ENCODE peak calls at places on chromosomes 16 and 17, in eight cellular contexts. J is thoracic aorta; C is CD4-positive, CD25-positive, alpha-beta regulatory T cell; L is fibroblast of lung; Z is SJSA1; P is neural progenitor cell; N is suprapubic skin; T is aorta. Y is an unnamed sample. For H3K27me3, the result is how much of the 10 kb centered on the place peaks cover.

GRCh38 chr17:77319211-77320031 is 178.7 kb downstream of the SEC14L1 start:
- DNase-seq in J (peak), C (peak), L (peak), Z (peak), P (peak), N (peak), T (peak), Y (peak)

GRCh38 chr17:82687871-82688270 is 10.6 kb downstream of the RAB40B start:
- DNase-seq in J (no peak), C (no peak), L (no peak), Z (no peak), P (no peak), N (no peak), T (no peak), Y (no peak)

GRCh38 chr16:83717814-83718213 is 90.0 kb upstream of the HSBP1 start:
- DNase-seq in J (no peak), C (no peak), L (peak), Z (peak), P (no peak), N (peak), T (no peak), Y (peak)

GRCh38 chr17:32882734-32883133 is 5.8 kb upstream of the MYO1D start:
- DNase-seq in J (no peak), C (no peak), L (peak), Z (no peak), P (no peak), N (no peak), T (no peak), Y (no peak)

GRCh38 chr17:65029605-65030308 is 26.8 kb downstream of the GNA13 start:
- DNase-seq in J (no peak), C (no peak), L (no peak), Z (no peak), P (no peak), N (no peak), T (no peak), Y (no peak)

GRCh38 chr16:56269824-56270684 is 78.8 kb downstream of the GNAO1 start:
- DNase-seq in J (no peak), C (no peak), L (peak), Z (peak), P (peak), N (no peak), T (peak), Y (no peak)

GRCh38 chr16:50363656-50364055 is 5.1 kb downstream of the BRD7 start:
- DNase-seq in J (no peak), C (no peak), L (no peak), Z (no peak), P (no peak), N (no peak), T (no peak), Y (no peak)

GRCh38 chr17:50686494-50687199 is 21.1 kb downstream of the ANKRD40 start:
- DNase-seq in J (peak), C (no peak), L (peak), Z (peak), P (no peak), N (no peak), T (peak), Y (peak)

GRCh38 chr16:70349783-70350182 is 3.1 kb downstream of the DDX19A start:
- DNase-seq in J (no peak), C (no peak), L (no peak), Z (no peak), P (no peak), N (no peak), T (no peak), Y (no peak)

GRCh38 chr17:74566132-74566753 is 1.1 kb downstream of the CD300H start:
- DNase-seq in J (no peak), C (peak), L (peak), Z (peak), P (peak), N (no peak), T (no peak), Y (peak)

GRCh38 chr16:16031401-16031800 is 82.0 kb downstream of the ABCC1 start:
- DNase-seq in J (no peak), C (no peak), L (no peak), Z (no peak), P (no peak), N (no peak), T (no peak), Y (no peak)

GRCh38 chr16:5015351-5015750 is 18.4 kb downstream of the NAGPA start:
- DNase-seq in J (no peak), C (no peak), L (no peak), Z (no peak), P (no peak), N (no peak), T (no peak), Y (no peak)

GRCh38 chr16:89453662-89454321 is 36.6 kb downstream of the ANKRD11 start:
- DNase-seq in J (no peak), C (no peak), L (peak), Z (no peak), P (peak), N (no peak), T (peak), Y (no peak)

GRCh38 chr16:918068-918467 is 52.7 kb downstream of the LMF1 start:
- DNase-seq in J (no peak), C (no peak), L (no peak), Z (no peak), P (peak), N (no peak), T (peak), Y (no peak)

GRCh38 chr16:57113042-57113453 is 20.7 kb downstream of the CPNE2 start:
- DNase-seq in J (no peak), C (no peak), L (peak), Z (no peak), P (no peak), N (no peak), T (no peak), Y (no peak)

GRCh38 chr17:42135664-42136653 is 13.4 kb downstream of the HSPB9 start:
- DNase-seq in J (no peak), C (no peak), L (peak), Z (no peak), P (no peak), N (no peak), T (peak), Y (no peak)

GRCh38 chr17:41775394-41776226 is 10.9 kb downstream of the JUP start:
- DNase-seq in J (no peak), C (no peak), L (no peak), Z (peak), P (peak), N (no peak), T (no peak), Y (no peak)

GRCh38 chr16:49859139-49859947 is 3.4 kb upstream of the ZNF423 start:
- DNase-seq in J (no peak), C (no peak), L (peak), Z (no peak), P (no peak), N (peak), T (peak), Y (peak)

GRCh38 chr17:63309021-63309420 is 137.1 kb downstream of the CYB561 start:
- DNase-seq in J (no peak), C (peak), L (peak), Z (no peak), P (no peak), N (no peak), T (no peak), Y (no peak)

GRCh38 chr17:67779098-67779672 is 46.1 kb upstream of the BPTF start:
- DNase-seq in J (no peak), C (peak), L (peak), Z (peak), P (peak), N (no peak), T (no peak), Y (peak)

GRCh38 chr17:1730345-1731193 is 6.1 kb downstream of the WDR81 start:
- DNase-seq in J (no peak), C (no peak), L (peak), Z (no peak), P (no peak), N (peak), T (peak), Y (peak)

GRCh38 chr16:75293746-75294145 is 42.3 kb upstream of the BCAR1 start:
- DNase-seq in J (no peak), C (no peak), L (no peak), Z (peak), P (no peak), N (no peak), T (no peak), Y (no peak)

GRCh38 chr17:45326566-45326965 is 9.7 kb upstream of the MAP3K14 start:
- DNase-seq in J (no peak), C (no peak), L (no peak), Z (no peak), P (no peak), N (peak), T (no peak), Y (no peak)

GRCh38 chr16:21242756-21243155 is 9.3 kb downstream of the ANKS4B start:
- DNase-seq in J (no peak), C (no peak), L (no peak), Z (no peak), P (no peak), N (no peak), T (no peak), Y (no peak)

GRCh38 chr16:9607512-9608230 is 516.2 kb downstream of the HAPSTR1 start:
- DNase-seq in J (no peak), C (no peak), L (peak), Z (no peak), P (no peak), N (no peak), T (no peak), Y (no peak)

GRCh38 chr17:19753661-19754463 is 5.8 kb upstream of the ALDH3A1 start:
- DNase-seq in J (no peak), C (no peak), L (no peak), Z (peak), P (peak), N (no peak), T (peak), Y (peak)

GRCh38 chr17:27609606-27610303 is 21.2 kb upstream of the LGALS9 start:
- DNase-seq in J (no peak), C (peak), L (no peak), Z (no peak), P (peak), N (no peak), T (peak), Y (no peak)

GRCh38 chr16:80887062-80887461 is 82.7 kb upstream of the CDYL2 start:
- DNase-seq in J (no peak), C (no peak), L (no peak), Z (no peak), P (no peak), N (no peak), T (no peak), Y (no peak)

GRCh38 chr17:11094377-11094776 is 146.6 kb upstream of the SHISA6 start:
- DNase-seq in J (no peak), C (no peak), L (no peak), Z (no peak), P (no peak), N (no peak), T (no peak), Y (no peak)

GRCh38 chr16:47143677-47144558 is at the start of gene NETO2:
- DNase-seq in J (no peak), C (peak), L (peak), Z (peak), P (peak), N (no peak), T (peak), Y (peak)

GRCh38 chr16:56911771-56912541 is 20.0 kb upstream of the HERPUD1 start:
- DNase-seq in J (no peak), C (no peak), L (peak), Z (peak), P (peak), N (no peak), T (peak), Y (peak)

GRCh38 chr17:4607773-4608187 is 23.5 kb downstream of the SMTNL2 start:
- DNase-seq in J (no peak), C (no peak), L (peak), Z (no peak), P (no peak), N (no peak), T (peak), Y (no peak)

DNA sequence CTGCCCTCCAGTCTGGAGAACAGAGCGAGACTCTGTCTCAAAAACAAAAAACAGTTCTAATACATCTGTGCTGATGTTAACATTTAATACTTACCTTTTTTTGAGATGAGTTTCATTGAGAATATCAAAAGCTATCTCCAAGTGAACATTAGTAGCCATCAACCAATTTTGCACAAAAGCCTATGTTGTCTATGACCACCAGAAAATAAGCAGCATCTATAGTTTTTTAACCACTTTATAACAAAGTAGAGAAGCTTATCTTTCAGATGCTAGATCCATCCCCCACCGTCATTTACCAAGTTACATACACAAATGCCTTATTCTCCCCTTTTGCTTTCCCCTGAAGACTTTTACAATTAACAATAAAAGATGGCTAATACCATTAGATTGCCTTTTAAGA is 4.1 kb downstream of the SRSF1 start:
- DNase-seq in J (no peak), C (no peak), L (no peak), Z (no peak), P (no peak), N (no peak), T (no peak), Y (no peak)
- H3K27me3 ChIP-seq in J (under half), C (under half), L (under half), Z (under half), P (under half), N (under half), T (under half), Y (under half)

DNA sequence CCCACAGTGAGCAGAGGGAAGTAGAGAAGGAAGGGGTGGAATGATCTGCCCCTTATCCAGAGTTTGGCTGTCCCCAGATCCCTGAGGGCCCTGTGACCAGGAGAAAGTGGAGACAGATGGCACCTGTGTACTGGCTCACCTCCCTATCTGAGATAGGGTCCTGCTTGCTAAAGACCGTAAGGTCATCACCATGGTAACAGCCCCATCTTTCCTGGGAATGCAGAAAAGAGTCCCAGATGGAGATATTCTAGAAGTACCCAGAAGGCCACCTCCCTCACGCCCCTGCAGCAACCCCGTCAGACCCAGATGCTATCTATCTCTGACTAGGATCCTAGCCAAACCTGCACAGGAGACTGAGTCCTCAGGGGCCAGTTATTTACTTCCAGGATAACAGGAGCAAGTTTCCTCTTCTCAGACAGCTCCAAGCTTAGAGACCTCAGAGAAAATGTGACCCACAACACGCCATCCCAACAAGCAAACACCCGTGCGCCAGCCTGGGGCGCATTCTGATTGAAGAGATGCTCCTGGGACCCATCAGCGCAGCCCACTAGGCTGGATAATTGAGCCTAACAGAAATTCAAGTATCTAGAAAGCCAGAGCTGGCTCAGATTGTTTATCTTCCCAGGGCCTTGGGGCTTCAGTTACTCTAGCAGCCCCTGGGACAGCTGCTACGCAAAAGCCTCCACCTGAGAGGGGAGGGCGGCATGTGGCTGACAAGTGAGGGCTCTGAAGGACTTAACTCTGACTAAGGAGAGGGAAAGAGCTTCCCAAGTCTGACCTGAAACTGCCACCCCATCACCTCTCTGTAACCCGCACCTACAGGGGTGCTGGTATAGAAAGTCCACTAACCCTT is 1.9 kb downstream of the ORMDL3 start:
- DNase-seq in J (no peak), C (no peak), L (no peak), Z (no peak), P (no peak), N (no peak), T (no peak), Y (peak)
- H3K4me3 ChIP-seq in J (peak), C (peak), L (peak), Z (no peak), P (no peak), N (peak), T (no peak), Y (no peak)

GRCh38 chr16:19967561-19967960 is 82.9 kb upstream of the GPRC5B start:
- DNase-seq in J (no peak), C (no peak), L (no peak), Z (no peak), P (peak), N (no peak), T (no peak), Y (no peak)
- H3K27me3 ChIP-seq in J (under half), C (under half), L (under half), Z (under half), P (under half), N (under half), T (under half), Y (under half)

DNA sequence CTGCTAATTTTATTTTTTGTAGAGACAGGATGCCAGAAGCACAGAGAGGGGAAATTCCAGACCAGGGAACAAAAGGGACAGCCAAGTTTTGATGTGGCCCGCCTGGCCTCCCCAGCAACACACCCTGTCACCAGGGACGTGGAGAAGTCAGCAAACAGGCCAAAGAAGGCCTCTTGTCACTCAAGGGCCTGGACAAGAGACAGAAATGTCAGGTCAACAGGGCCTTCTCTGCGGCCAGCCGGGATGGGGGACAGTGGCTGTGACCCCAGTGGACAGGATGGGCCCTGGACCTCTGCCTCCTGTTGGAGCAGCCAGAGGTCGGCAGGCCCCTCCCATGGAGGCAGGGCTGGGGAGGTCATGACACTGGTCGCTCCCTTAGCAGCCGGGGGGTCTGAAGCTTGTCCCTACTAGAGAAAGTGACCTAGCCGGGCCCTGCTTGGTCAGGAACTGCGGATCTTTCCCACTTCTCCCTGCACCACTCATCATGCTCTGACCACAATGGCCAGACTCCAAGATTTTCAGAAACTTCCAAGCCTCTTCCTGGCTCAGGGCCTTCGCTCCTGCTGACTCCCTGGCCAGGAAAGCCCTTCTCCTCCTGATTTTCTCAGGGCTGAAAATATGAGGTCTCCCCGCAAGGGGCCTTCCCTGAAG is 9.2 kb upstream of the TVP23A start:
- DNase-seq in J (peak), C (no peak), L (peak), Z (no peak), P (no peak), N (peak), T (peak), Y (peak)
- H3K4me3 ChIP-seq in J (peak), C (no peak), L (no peak), Z (no peak), P (no peak), N (no peak), T (no peak), Y (no peak)

DNA sequence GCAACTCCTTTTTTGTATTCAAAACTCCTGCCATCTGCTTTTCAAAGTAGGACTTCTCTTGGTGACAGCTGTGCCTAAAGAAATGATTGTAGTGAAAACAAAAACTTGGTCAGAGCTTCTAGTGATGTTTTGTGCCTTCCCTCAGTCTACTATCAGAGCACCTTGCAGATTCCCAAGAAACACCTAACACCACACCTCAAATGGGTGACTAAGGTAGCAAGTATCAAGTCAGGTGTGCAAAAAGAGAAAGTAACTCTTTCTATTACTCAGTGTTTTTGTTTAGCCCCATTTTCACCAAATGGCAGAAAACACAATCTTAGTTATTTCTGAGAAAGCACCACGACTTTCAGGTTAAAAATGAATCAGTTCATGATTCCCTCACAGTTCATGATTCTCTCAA is 2.0 kb upstream of the PMFBP1 start:
- DNase-seq in J (no peak), C (no peak), L (no peak), Z (no peak), P (no peak), N (no peak), T (no peak), Y (no peak)
- H3K27me3 ChIP-seq in J (under half), C (under half), L (under half), Z (under half), P (under half), N (under half), T (under half), Y (under half)

GRCh38 chr16:54934536-54935410 is 4.1 kb downstream of the IRX5 start:
- DNase-seq in J (no peak), C (no peak), L (peak), Z (no peak), P (peak), N (peak), T (no peak), Y (no peak)
- H3K4me3 ChIP-seq in J (no peak), C (no peak), L (no peak), Z (no peak), P (peak), N (peak), T (no peak), Y (no peak)

GRCh38 chr17:60171753-60172079 is 21.9 kb downstream of the CA4 start:
- DNase-seq in J (no peak), C (no peak), L (no peak), Z (no peak), P (no peak), N (no peak), T (no peak), Y (no peak)
- H3K27me3 ChIP-seq in J (under half), C (under half), L (under half), Z (under half), P (under half), N (under half), T (under half), Y (under half)

DNA sequence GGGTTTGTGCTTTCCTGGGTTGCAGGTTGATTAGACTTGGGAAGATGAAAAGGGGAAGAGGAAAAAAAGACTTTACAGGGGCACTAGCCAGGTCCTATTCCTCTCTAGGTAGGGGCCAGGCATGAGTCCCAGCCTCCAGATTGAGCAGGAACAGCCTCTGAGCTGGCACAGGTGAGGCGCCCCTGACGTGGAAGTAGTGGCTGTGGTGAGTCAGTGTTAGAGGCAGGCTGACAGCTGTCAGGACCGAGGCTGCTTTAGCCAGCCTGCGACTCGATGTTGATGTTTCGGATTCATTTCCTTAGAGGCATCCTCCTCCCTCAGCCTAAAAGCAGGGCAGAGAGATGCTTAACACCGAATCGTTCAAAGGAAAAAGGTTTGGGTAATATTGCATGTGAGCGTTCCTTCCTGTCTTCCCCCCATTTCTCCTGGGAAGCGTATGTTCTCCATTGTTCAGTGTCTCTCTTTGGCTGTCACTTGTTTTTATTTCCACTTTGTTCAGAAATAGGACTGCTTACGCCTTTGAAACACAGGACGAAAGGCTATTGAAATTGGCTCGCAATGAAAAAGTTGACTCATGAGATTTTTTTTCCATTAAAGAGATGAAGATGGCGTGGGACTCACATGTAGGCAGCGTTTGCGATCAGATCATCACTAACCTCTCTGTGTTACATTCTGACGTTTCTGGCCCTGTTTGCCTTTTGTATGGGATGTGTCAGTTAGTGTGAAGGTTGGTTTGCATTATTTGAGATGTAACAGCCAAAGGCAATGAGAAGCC is 1.2 kb downstream of the KIAA0513 start:
- DNase-seq in J (no peak), C (peak), L (peak), Z (peak), P (no peak), N (no peak), T (peak), Y (peak)
- H3K4me3 ChIP-seq in J (peak), C (peak), L (peak), Z (peak), P (peak), N (peak), T (peak), Y (no peak)

GRCh38 chr16:73368715-73369114 is 320.8 kb upstream of the ZFHX3 start:
- DNase-seq in J (no peak), C (no peak), L (no peak), Z (no peak), P (no peak), N (no peak), T (no peak), Y (no peak)
- H3K27me3 ChIP-seq in J (under half), C (under half), L (under half), Z (under half), P (under half), N (under half), T (under half), Y (under half)

Y was measured in SJCRH30.